ENCODE peak calls at places on chromosomes 1 and 21, in six cellular contexts. A is GM23248, J is mesenchymal stem cell, X is kidney, Y is left ventricle myocardium inferior, S is substantia nigra. K is an unnamed sample.

GRCh38 chr1:200279810-200280411 is 129.9 kb downstream of the ZNF281 start:
- DNase-seq in A (peak), J (peak), X (no peak), Y (no peak), S (no peak), K (no peak)

GRCh38 chr1:25772164-25772563 is 27.8 kb upstream of the SELENON start:
- DNase-seq in A (no peak), J (no peak), X (no peak), Y (no peak), S (no peak), K (no peak)

GRCh38 chr1:169361281-169361680 is 6.3 kb downstream of the NME7 start:
- DNase-seq in A (peak), J (no peak), X (no peak), Y (no peak), S (no peak), K (no peak)

GRCh38 chr1:54708385-54708784 is 7.3 kb upstream of the TTC4 start:
- DNase-seq in A (peak), J (no peak), X (no peak), Y (no peak), S (no peak), K (no peak)

GRCh38 chr1:226708967-226709396 is 30.1 kb downstream of the ITPKB start:
- DNase-seq in A (peak), J (peak), X (no peak), Y (no peak), S (no peak), K (no peak)

GRCh38 chr1:47593001-47593568 is 155.2 kb downstream of the FOXD2 start:
- DNase-seq in A (no peak), J (no peak), X (no peak), Y (no peak), S (no peak), K (no peak)

GRCh38 chr1:165073402-165074007 is 283.0 kb downstream of the LMX1A start:
- DNase-seq in A (peak), J (peak), X (no peak), Y (no peak), S (peak), K (peak)

GRCh38 chr1:110326826-110327225 is 12.4 kb upstream of the RBM15 start:
- DNase-seq in A (no peak), J (no peak), X (no peak), Y (no peak), S (no peak), K (no peak)

GRCh38 chr1:31664528-31664927 is 19.9 kb upstream of the PEF1 start:
- DNase-seq in A (no peak), J (no peak), X (no peak), Y (no peak), S (no peak), K (no peak)

GRCh38 chr1:103337779-103338178 is 187.7 kb upstream of the RNPC3 start:
- DNase-seq in A (no peak), J (no peak), X (no peak), Y (no peak), S (no peak), K (no peak)

GRCh38 chr1:149888999-149889289 is 10.4 kb upstream of the BOLA1 start:
- DNase-seq in A (peak), J (no peak), X (no peak), Y (no peak), S (no peak), K (peak)

GRCh38 chr1:161766102-161766981 is at the start of gene ATF6:
- DNase-seq in A (peak), J (peak), X (peak), Y (peak), S (peak), K (peak)

GRCh38 chr1:23627065-23627464 is 64.5 kb upstream of the RPL11 start:
- DNase-seq in A (no peak), J (no peak), X (no peak), Y (no peak), S (no peak), K (no peak)

GRCh38 chr1:154407866-154408777 is 3.0 kb downstream of the IL6R start:
- DNase-seq in A (peak), J (peak), X (no peak), Y (no peak), S (no peak), K (no peak)

GRCh38 chr1:113579256-113580018 is 179.8 kb downstream of the PHTF1 start:
- DNase-seq in A (no peak), J (no peak), X (no peak), Y (no peak), S (no peak), K (no peak)

GRCh38 chr1:154962238-154962678 is 676 bp upstream of the PYGO2 start:
- DNase-seq in A (peak), J (peak), X (peak), Y (no peak), S (no peak), K (peak)

GRCh38 chr1:203085528-203086406 is at the start of gene MYOG:
- DNase-seq in A (no peak), J (no peak), X (no peak), Y (no peak), S (no peak), K (no peak)

GRCh38 chr1:75989130-75989529 is 56.9 kb upstream of the ASB17 start:
- DNase-seq in A (no peak), J (no peak), X (no peak), Y (no peak), S (no peak), K (no peak)

GRCh38 chr1:46128336-46128735 is 4.1 kb downstream of the PIK3R3 start:
- DNase-seq in A (peak), J (no peak), X (no peak), Y (no peak), S (no peak), K (no peak)

GRCh38 chr1:164794310-164794709 is 235.3 kb downstream of the PBX1 start:
- DNase-seq in A (peak), J (peak), X (no peak), Y (no peak), S (no peak), K (no peak)

GRCh38 chr1:220235462-220235861 is 36.8 kb downstream of the RAB3GAP2 start:
- DNase-seq in A (no peak), J (no peak), X (no peak), Y (no peak), S (no peak), K (no peak)

GRCh38 chr1:203281033-203281432 is 24.3 kb upstream of the BTG2 start:
- DNase-seq in A (peak), J (peak), X (no peak), Y (no peak), S (no peak), K (no peak)

GRCh38 chr1:222654849-222655248 is 37.0 kb downstream of the MIA3 start:
- DNase-seq in A (peak), J (peak), X (peak), Y (no peak), S (no peak), K (no peak)

GRCh38 chr1:51689073-51689435 is 72.2 kb downstream of the OSBPL9 start:
- DNase-seq in A (no peak), J (no peak), X (no peak), Y (no peak), S (no peak), K (no peak)
- H3K27ac ChIP-seq in A (no peak), J (no peak), X (no peak), Y (peak), S (no peak), K (no peak)

GRCh38 chr1:65820983-65821382 is 28.3 kb downstream of the PDE4B start:
- DNase-seq in A (peak), J (peak), X (no peak), Y (no peak), S (no peak), K (no peak)
- H3K27ac ChIP-seq in A (peak), J (peak), X (no peak), Y (no peak), S (no peak), K (no peak)

GRCh38 chr1:210697185-210697584 is 368.5 kb downstream of the HHAT start:
- DNase-seq in A (no peak), J (no peak), X (no peak), Y (no peak), S (no peak), K (no peak)
- H3K27ac ChIP-seq in A (no peak), J (no peak), X (no peak), Y (no peak), S (no peak), K (no peak)

GRCh38 chr21:43190544-43191340 is 21.9 kb downstream of the CRYAA start:
- DNase-seq in A (no peak), J (no peak), X (peak), Y (no peak), S (no peak), K (no peak)
- H3K27ac ChIP-seq in A (no peak), J (no peak), X (no peak), Y (no peak), S (no peak), K (no peak)

GRCh38 chr1:182588460-182589396 is at the start of gene RNASEL:
- DNase-seq in A (peak), J (peak), X (peak), Y (peak), S (peak), K (peak)
- H3K27ac ChIP-seq in A (peak), J (peak), X (peak), Y (peak), S (peak), K (peak)

DNA sequence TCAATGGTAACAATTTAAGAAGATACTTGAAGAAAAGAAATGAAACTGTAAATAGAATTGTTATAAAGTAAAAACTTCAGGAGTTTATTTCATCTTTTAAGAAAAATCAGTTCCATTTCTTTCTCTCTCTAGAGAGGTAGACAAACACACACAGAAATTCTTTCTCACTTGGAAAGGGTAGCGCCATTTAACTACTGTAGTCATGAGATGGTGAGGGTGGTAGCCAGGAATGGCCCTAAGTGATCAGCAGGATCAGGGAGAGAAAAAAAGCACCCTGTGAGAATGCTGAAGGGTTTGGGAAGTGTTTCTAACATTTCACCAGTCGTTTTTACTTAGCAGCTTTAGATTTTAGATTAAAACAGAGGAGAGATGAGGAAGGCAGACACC is 205.6 kb upstream of the RUNX1 start:
- DNase-seq in A (peak), J (no peak), X (no peak), Y (no peak), S (no peak), K (no peak)
- H3K27ac ChIP-seq in A (peak), J (no peak), X (no peak), Y (peak), S (no peak), K (no peak)

DNA sequence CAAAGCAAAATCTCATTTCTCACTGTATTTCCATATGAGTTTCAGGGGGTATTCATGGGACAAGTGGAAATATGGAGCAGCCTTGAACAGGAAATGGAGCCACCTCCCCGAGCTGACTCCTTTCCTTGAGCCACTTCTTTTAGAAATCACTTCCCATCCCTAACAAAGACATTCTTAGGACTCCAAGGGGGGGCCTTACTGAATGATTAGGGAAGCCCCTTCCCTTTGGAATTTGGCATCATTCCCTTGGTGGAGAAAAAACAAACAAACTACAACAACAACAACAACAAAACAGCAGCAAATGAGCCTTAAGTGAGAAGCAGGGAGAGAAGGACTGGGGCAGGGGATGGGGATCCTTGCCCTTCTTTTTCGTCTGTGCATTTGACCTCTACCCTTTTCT is 278.3 kb downstream of the ZNF648 start:
- DNase-seq in A (no peak), J (no peak), X (no peak), Y (no peak), S (no peak), K (no peak)
- H3K27ac ChIP-seq in A (no peak), J (no peak), X (no peak), Y (no peak), S (no peak), K (no peak)

K was measured in caudate nucleus.